ENCODE peak calls at places on chromosomes 3 and 15, in five cellular contexts. Z is NCI-H774; D is activated CD8-positive, alpha-beta T cell treated with anti-CD3 and anti-CD28 coated beads for 36 hours; U is glutamatergic neuron; K is left ventricle myocardium superior. M is an unnamed sample.

GRCh38 chr15:59295742-59296090 is 77.0 kb downstream of the MYO1E start:
- DNase-seq in Z (no peak), K (no peak), U (no peak), D (no peak), M (no peak)

GRCh38 chr3:184740509-184741258 is 28.8 kb upstream of the MAGEF1 start:
- DNase-seq in D (peak), U (no peak), K (no peak), Z (no peak), M (peak)

GRCh38 chr3:52609316-52609815 is 73.0 kb downstream of the UQCC5 start:
- DNase-seq in Z (no peak), U (no peak), D (no peak), K (no peak), M (no peak)

GRCh38 chr3:15623535-15624450 is 22.2 kb downstream of the BTD start:
- DNase-seq in Z (no peak), U (no peak), D (no peak), K (no peak), M (no peak)

GRCh38 chr3:47646362-47646761 is 67.7 kb upstream of the CSPG5 start:
- DNase-seq in Z (no peak), D (no peak), K (no peak), U (no peak), M (no peak)

GRCh38 chr3:95310560-95310959 is 1247.7 kb downstream of the NSUN3 start:
- DNase-seq in U (no peak), K (no peak), D (no peak), Z (no peak), M (no peak)

GRCh38 chr3:40639006-40639405 is 114.2 kb downstream of the ZNF621 start:
- DNase-seq in K (no peak), Z (no peak), D (no peak), U (no peak), M (no peak)

GRCh38 chr3:72694398-72694797 is 153.8 kb downstream of the SHQ1 start:
- DNase-seq in Z (no peak), D (no peak), K (no peak), U (no peak), M (no peak)

GRCh38 chr3:18716821-18717220 is 291.7 kb upstream of the SATB1 start:
- DNase-seq in Z (no peak), U (no peak), D (no peak), K (no peak), M (no peak)

GRCh38 chr3:48851407-48851806 is 3.7 kb upstream of the PRKAR2A start:
- DNase-seq in U (peak), K (no peak), D (no peak), Z (peak), M (peak)

GRCh38 chr15:84872009-84872900 is 12.2 kb upstream of the SLC28A1 start:
- DNase-seq in D (no peak), U (no peak), Z (no peak), K (no peak), M (no peak)

GRCh38 chr3:10783360-10784346 is 32.4 kb upstream of the SLC6A11 start:
- DNase-seq in D (peak), U (no peak), K (no peak), Z (peak), M (peak)

GRCh38 chr15:39874890-39875549 is 45.0 kb downstream of the GPR176 start:
- DNase-seq in U (peak), D (peak), K (no peak), Z (peak), M (no peak)

GRCh38 chr3:3578723-3579122 is 220.5 kb upstream of the LRRN1 start:
- DNase-seq in U (no peak), Z (no peak), K (no peak), D (no peak), M (no peak)

GRCh38 chr15:26073430-26074333 is 210.6 kb upstream of the ATP10A start:
- DNase-seq in K (no peak), Z (no peak), U (no peak), D (peak), M (no peak)

GRCh38 chr3:48411606-48412374 is 18.1 kb downstream of the PLXNB1 start:
- DNase-seq in K (no peak), U (peak), D (no peak), Z (no peak), M (no peak)

GRCh38 chr3:72797773-72798543 is 50.3 kb downstream of the SHQ1 start:
- DNase-seq in U (peak), K (peak), D (no peak), Z (peak), M (peak)

GRCh38 chr15:48800811-48801460 is 9.9 kb downstream of the CEP152 start:
- DNase-seq in U (no peak), D (no peak), K (no peak), Z (no peak), M (no peak)

GRCh38 chr3:23872330-23872729 is 44.5 kb downstream of the NKIRAS1 start:
- DNase-seq in K (no peak), U (no peak), Z (no peak), D (no peak), M (no peak)

GRCh38 chr15:71337197-71337845 is 222.1 kb downstream of the THSD4 start:
- DNase-seq in D (no peak), Z (no peak), U (no peak), K (no peak), M (no peak)

GRCh38 chr3:194732617-194733016 is 46.9 kb downstream of the FAM43A start:
- DNase-seq in D (no peak), U (no peak), K (no peak), Z (no peak), M (no peak)

GRCh38 chr3:13347390-13347966 is 72.6 kb downstream of the NUP210 start:
- DNase-seq in K (no peak), Z (no peak), U (no peak), D (no peak), M (peak)

GRCh38 chr3:73600293-73600938 is 24.3 kb downstream of the PDZRN3 start:
- DNase-seq in U (no peak), K (no peak), D (no peak), Z (no peak), M (no peak)

GRCh38 chr3:69405067-69405466 is 19.2 kb upstream of the FRMD4B start:
- DNase-seq in D (no peak), U (no peak), K (no peak), Z (no peak), M (no peak)

GRCh38 chr3:38567498-38567897 is 71.4 kb downstream of the EXOG start:
- DNase-seq in Z (no peak), D (no peak), K (no peak), U (no peak), M (no peak)

GRCh38 chr3:113896930-113897329 is 50.9 kb upstream of the ZDHHC23 start:
- DNase-seq in K (no peak), D (no peak), Z (no peak), U (no peak), M (no peak)

GRCh38 chr3:166560253-166560652 is 723.0 kb upstream of the BCHE start:
- DNase-seq in K (no peak), D (no peak), U (no peak), Z (no peak), M (no peak)

GRCh38 chr3:82743196-82743595 is 981.8 kb upstream of the GBE1 start:
- DNase-seq in K (peak), U (no peak), Z (no peak), D (no peak), M (no peak)

M was measured in SJCRH30.